ENCODE peak calls at places on chromosomes 12 and 14, in seven cellular contexts. V, S, H, I, T, M and A are unnamed samples.
A peak's percentile ranks its signal among the peaks of the same experiment; 100 is the strongest.

GRCh38 chr12:12724421-12725085 is 7.4 kb downstream of the CDKN1B start:
- DNase-seq in V (no peak), S (no peak), H (no peak), I (no peak), T (no peak), M (no peak), A (peak; percentile 7)

GRCh38 chr12:52730383-52730782 is 27.1 kb upstream of the KRT77 start:
- DNase-seq in V (no peak), S (no peak), H (no peak), I (no peak), T (no peak), M (no peak), A (no peak)

GRCh38 chr14:61388173-61388975 is 67.0 kb downstream of the PRKCH start:
- DNase-seq in V (peak; percentile 27), S (no peak), H (no peak), I (peak; percentile 12), T (no peak), M (no peak), A (peak; percentile 91)

GRCh38 chr14:49946320-49947141 is 53.6 kb downstream of the ARF6 start:
- DNase-seq in V (peak; percentile 49), S (no peak), H (no peak), I (peak; percentile 80), T (peak; percentile 62), M (no peak), A (peak; percentile 83)

GRCh38 chr12:54040148-54040494 is 7.3 kb downstream of the HOXC5 start:
- DNase-seq in V (no peak), S (no peak), H (no peak), I (no peak), T (peak; percentile 69), M (no peak), A (no peak)

GRCh38 chr12:3152013-3152412 is 74.8 kb downstream of the TSPAN9 start:
- DNase-seq in V (no peak), S (no peak), H (no peak), I (peak; percentile 84), T (no peak), M (no peak), A (no peak)

GRCh38 chr14:104358528-104359300 is 220.3 kb downstream of the KIF26A start:
- DNase-seq in V (no peak), S (no peak), H (no peak), I (no peak), T (no peak), M (no peak), A (no peak)

GRCh38 chr12:103634732-103635131 is 47.7 kb downstream of the STAB2 start:
- DNase-seq in V (no peak), S (no peak), H (no peak), I (no peak), T (no peak), M (no peak), A (no peak)

GRCh38 chr14:75242546-75243273 is 35.9 kb upstream of the FOS start:
- DNase-seq in V (no peak), S (no peak), H (no peak), I (peak; percentile 90), T (peak; percentile 51), M (no peak), A (peak; percentile 95)